ENCODE peak calls at places on chromosome 21, in ten cellular contexts. One of them, this sample, is unnamed.

GRCh38 chr21:38660333-38661295 is 145.1 kb upstream of the ETS2 start:
- DNase-seq in NCI-H2029: peak
- DNase-seq in activated gamma-delta T cell treated with Interleukin-2 at 50 U/mL for 16 hours: no peak
- DNase-seq in RWPE1: no peak
- DNase-seq in upper lobe of right lung: peak
- DNase-seq in SJSA1: no peak
- DNase-seq in GM23338: peak
- DNase-seq in left colon: no peak
- DNase-seq in left ventricle myocardium inferior: peak
- DNase-seq in transverse colon: peak
- DNase-seq in this sample: no peak

GRCh38 chr21:14116080-14116481 is 94.7 kb downstream of the LIPI start:
- DNase-seq in NCI-H2029: no peak
- DNase-seq in activated gamma-delta T cell treated with Interleukin-2 at 50 U/mL for 16 hours: no peak
- DNase-seq in RWPE1: no peak
- DNase-seq in upper lobe of right lung: no peak
- DNase-seq in SJSA1: no peak
- DNase-seq in GM23338: no peak
- DNase-seq in left colon: no peak
- DNase-seq in left ventricle myocardium inferior: no peak
- DNase-seq in transverse colon: no peak
- DNase-seq in this sample: peak

GRCh38 chr21:42120056-42120903 is 49.2 kb downstream of the UMODL1 start:
- DNase-seq in NCI-H2029: peak
- DNase-seq in activated gamma-delta T cell treated with Interleukin-2 at 50 U/mL for 16 hours: no peak
- DNase-seq in RWPE1: no peak
- DNase-seq in upper lobe of right lung: no peak
- DNase-seq in SJSA1: no peak
- DNase-seq in GM23338: no peak
- DNase-seq in left colon: no peak
- DNase-seq in left ventricle myocardium inferior: no peak
- DNase-seq in transverse colon: peak
- DNase-seq in this sample: peak

GRCh38 chr21:33661146-33661545 is 18.8 kb downstream of the ITSN1 start:
- DNase-seq in NCI-H2029: no peak
- DNase-seq in activated gamma-delta T cell treated with Interleukin-2 at 50 U/mL for 16 hours: no peak
- DNase-seq in RWPE1: no peak
- DNase-seq in upper lobe of right lung: no peak
- DNase-seq in SJSA1: no peak
- DNase-seq in GM23338: no peak
- DNase-seq in left colon: no peak
- DNase-seq in left ventricle myocardium inferior: no peak
- DNase-seq in transverse colon: no peak
- DNase-seq in this sample: no peak

GRCh38 chr21:43618940-43619339 is 40.3 kb downstream of the HSF2BP start:
- DNase-seq in NCI-H2029: no peak
- DNase-seq in activated gamma-delta T cell treated with Interleukin-2 at 50 U/mL for 16 hours: no peak
- DNase-seq in RWPE1: no peak
- DNase-seq in upper lobe of right lung: no peak
- DNase-seq in SJSA1: no peak
- DNase-seq in GM23338: no peak
- DNase-seq in left colon: peak
- DNase-seq in left ventricle myocardium inferior: no peak
- DNase-seq in transverse colon: peak
- DNase-seq in this sample: peak

GRCh38 chr21:41970751-41971653 is 17.2 kb upstream of the C2CD2 start:
- DNase-seq in NCI-H2029: no peak
- DNase-seq in activated gamma-delta T cell treated with Interleukin-2 at 50 U/mL for 16 hours: no peak
- DNase-seq in RWPE1: no peak
- DNase-seq in upper lobe of right lung: no peak
- DNase-seq in SJSA1: no peak
- DNase-seq in GM23338: no peak
- DNase-seq in left colon: no peak
- DNase-seq in left ventricle myocardium inferior: no peak
- DNase-seq in transverse colon: no peak
- DNase-seq in this sample: no peak

GRCh38 chr21:36429672-36430546 is 44.7 kb downstream of the CHAF1B start:
- DNase-seq in NCI-H2029: peak
- DNase-seq in activated gamma-delta T cell treated with Interleukin-2 at 50 U/mL for 16 hours: peak
- DNase-seq in RWPE1: peak
- DNase-seq in upper lobe of right lung: peak
- DNase-seq in SJSA1: peak
- DNase-seq in GM23338: peak
- DNase-seq in left colon: peak
- DNase-seq in left ventricle myocardium inferior: peak
- DNase-seq in transverse colon: peak
- DNase-seq in this sample: peak

GRCh38 chr21:42315296-42315891 is at the start of gene TFF3:
- DNase-seq in NCI-H2029: peak
- DNase-seq in activated gamma-delta T cell treated with Interleukin-2 at 50 U/mL for 16 hours: no peak
- DNase-seq in RWPE1: no peak
- DNase-seq in upper lobe of right lung: peak
- DNase-seq in SJSA1: peak
- DNase-seq in GM23338: no peak
- DNase-seq in left colon: peak
- DNase-seq in left ventricle myocardium inferior: no peak
- DNase-seq in transverse colon: peak
- DNase-seq in this sample: peak

GRCh38 chr21:43361127-43361492 is 65.8 kb downstream of the SIK1 start:
- DNase-seq in NCI-H2029: no peak
- DNase-seq in activated gamma-delta T cell treated with Interleukin-2 at 50 U/mL for 16 hours: no peak
- DNase-seq in RWPE1: no peak
- DNase-seq in upper lobe of right lung: no peak
- DNase-seq in SJSA1: no peak
- DNase-seq in GM23338: no peak
- DNase-seq in left colon: peak
- DNase-seq in left ventricle myocardium inferior: peak
- DNase-seq in transverse colon: peak
- DNase-seq in this sample: no peak

GRCh38 chr21:36807421-36808004 is 108.6 kb downstream of the SIM2 start:
- DNase-seq in NCI-H2029: no peak
- DNase-seq in activated gamma-delta T cell treated with Interleukin-2 at 50 U/mL for 16 hours: no peak
- DNase-seq in RWPE1: no peak
- DNase-seq in upper lobe of right lung: no peak
- DNase-seq in SJSA1: no peak
- DNase-seq in GM23338: no peak
- DNase-seq in left colon: no peak
- DNase-seq in left ventricle myocardium inferior: no peak
- DNase-seq in transverse colon: no peak
- DNase-seq in this sample: no peak